ENCODE peak calls at places on chromosomes 1 and 21, in nine cellular contexts. Y is heart left ventricle, F is GM12891, T is NB4, V is suprapubic skin, U is ovary, J is IMR-90, H is right lobe of liver, P is H1. L is an unnamed sample.

GRCh38 chr1:6199298-6200187 is at the start of gene RPL22:
- DNase-seq in V (peak; percentile 99), P (peak; percentile 94), H (peak; percentile 98), J (peak; percentile 99), F (peak; percentile 88), T (peak; percentile 99), Y (peak; percentile 99), U (peak; percentile 97), L (peak; percentile 98)

GRCh38 chr1:199512037-199512710 is 515.3 kb upstream of the NR5A2 start:
- DNase-seq in T (no peak), Y (no peak), J (no peak), V (no peak), P (peak; percentile 51), H (no peak), F (no peak), U (no peak), L (no peak)

GRCh38 chr1:23475134-23475628 is 8.8 kb downstream of the ASAP3 start:
- DNase-seq in H (peak; percentile 66), Y (peak; percentile 32), U (peak; percentile 59), T (no peak), F (no peak), P (no peak), V (no peak), J (peak; percentile 98), L (peak; percentile 52)

GRCh38 chr21:44392185-44392584 is 38.8 kb downstream of the TRPM2 start:
- DNase-seq in V (no peak), T (no peak), P (no peak), Y (no peak), F (no peak), H (no peak), U (no peak), J (no peak), L (no peak)

GRCh38 chr1:203547771-203548421 is 53.9 kb downstream of the OPTC start:
- DNase-seq in F (no peak), V (no peak), P (no peak), U (no peak), H (no peak), Y (no peak), J (no peak), T (no peak), L (no peak)

GRCh38 chr1:159266832-159267231 is 35.3 kb upstream of the FCER1A start:
- DNase-seq in V (no peak), Y (no peak), J (no peak), P (no peak), T (no peak), H (no peak), U (no peak), F (no peak), L (no peak)

GRCh38 chr1:172551279-172551678 is 18.3 kb downstream of the SUCO start:
- DNase-seq in U (no peak), V (no peak), Y (no peak), P (no peak), T (no peak), J (no peak), H (no peak), F (no peak), L (no peak)

GRCh38 chr1:169491845-169492281 is 6.1 kb upstream of the SLC19A2 start:
- DNase-seq in F (no peak), U (no peak), P (no peak), Y (no peak), T (no peak), J (peak; percentile 25), V (no peak), H (no peak), L (no peak)

GRCh38 chr1:23134055-23134454 is 34.6 kb downstream of the LUZP1 start:
- DNase-seq in U (no peak), T (no peak), H (no peak), F (no peak), J (no peak), P (no peak), V (no peak), Y (no peak), L (no peak)

GRCh38 chr1:8021676-8022266 is 4.3 kb downstream of the ERRFI1 start:
- DNase-seq in U (no peak), T (no peak), H (no peak), Y (no peak), P (no peak), J (no peak), V (no peak), F (no peak), L (no peak)

DNA sequence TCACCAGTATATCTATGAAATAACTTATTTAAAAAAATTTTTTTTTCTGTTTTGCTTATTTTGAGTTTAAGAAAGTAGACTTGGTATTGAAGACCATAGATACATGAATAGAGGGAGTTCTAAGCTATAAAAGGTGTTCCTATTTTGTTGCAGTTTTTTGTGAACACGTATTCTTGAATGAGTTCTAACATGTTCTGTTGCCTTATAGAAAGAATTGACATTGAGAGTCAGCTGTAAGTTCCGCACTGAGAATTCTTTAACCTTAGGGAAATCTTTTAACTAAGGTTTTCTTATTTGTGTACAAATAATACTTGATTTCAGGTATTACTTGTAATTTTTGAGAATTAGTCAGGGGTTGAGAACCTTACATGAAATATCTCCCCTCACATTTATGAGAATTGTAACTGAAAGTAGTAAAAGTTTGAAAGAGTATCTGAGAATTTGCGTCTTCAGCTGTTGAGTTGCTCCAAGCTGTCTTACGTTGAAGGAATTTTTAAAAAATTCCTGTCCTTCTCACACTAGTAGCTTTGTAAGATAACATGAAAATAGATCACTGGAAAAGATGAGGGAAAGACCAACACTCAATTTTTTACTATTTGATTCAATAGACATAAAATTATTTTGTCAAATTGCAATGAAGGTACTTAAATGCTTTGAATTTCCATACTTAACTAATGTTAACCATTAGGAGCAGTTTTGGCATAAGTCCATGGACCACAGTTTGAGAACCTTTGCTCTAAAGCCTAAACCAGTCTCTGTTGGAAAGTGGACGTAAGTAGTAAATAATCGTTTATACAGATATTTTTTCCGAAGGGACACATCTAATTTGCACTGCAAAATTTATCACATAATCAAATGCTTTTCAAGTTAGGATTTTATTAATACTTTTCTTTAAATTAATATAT is 3.8 kb downstream of the DR1 start:
- DNase-seq in T (no peak), V (no peak), F (no peak), P (no peak), J (no peak), Y (no peak), H (no peak), U (no peak), L (no peak)
- TF ChIP-seq POLR2A in T (no peak), V (no peak), F (no peak), P (no peak), J (no peak), Y (no peak), H (no peak), U (no peak), L (no peak)

GRCh38 chr1:120178799-120179419 is 2.6 kb upstream of the SEC22B start:
- DNase-seq in T (no peak), U (no peak), H (no peak), Y (no peak), F (no peak), P (no peak), J (peak; percentile 37), V (no peak), L (no peak)

GRCh38 chr1:120179420-120180348 is 3.4 kb upstream of the SEC22B start:
- DNase-seq in Y (peak; percentile 33), F (no peak), U (peak; percentile 26), J (peak; percentile 90), P (peak; percentile 58), T (no peak), V (no peak), H (peak; percentile 43), L (peak; percentile 43)

GRCh38 chr1:120176092-120176855 is at the start of gene SEC22B:
- DNase-seq in Y (peak; percentile 91), T (peak; percentile 96), U (peak; percentile 89), P (peak; percentile 92), V (peak; percentile 93), J (peak; percentile 96), H (peak; percentile 92), F (peak; percentile 62), L (peak; percentile 90)
- TF ChIP-seq POLR2A in Y (peak; percentile 79), T (peak; percentile 79), U (peak; percentile 92), P (peak; percentile 94), V (peak; percentile 30), J (peak; percentile 97), H (peak; percentile 95), F (peak; percentile 95), L (peak; percentile 63)

GRCh38 chr1:234478481-234479309 is at the start of gene TARBP1:
- DNase-seq in J (peak; percentile 78), Y (peak; percentile 84), H (peak; percentile 75), V (no peak), P (peak; percentile 82), F (peak; percentile 69), T (peak; percentile 90), U (peak; percentile 33), L (peak; percentile 51)

GRCh38 chr1:234477373-234478151 is 1.4 kb downstream of the TARBP1 start:
- DNase-seq in F (no peak), P (no peak), H (no peak), T (no peak), Y (no peak), V (no peak), U (no peak), J (no peak), L (no peak)

GRCh38 chr1:234479310-234479559 is 256 bp upstream of the TARBP1 start:
- DNase-seq in F (no peak), U (no peak), J (no peak), P (no peak), T (no peak), Y (no peak), V (no peak), H (no peak), L (no peak)

GRCh38 chr1:234479866-234480265 is 887 bp upstream of the TARBP1 start:
- DNase-seq in P (no peak), F (no peak), V (no peak), Y (no peak), U (no peak), H (no peak), T (no peak), J (no peak), L (no peak)

DNA sequence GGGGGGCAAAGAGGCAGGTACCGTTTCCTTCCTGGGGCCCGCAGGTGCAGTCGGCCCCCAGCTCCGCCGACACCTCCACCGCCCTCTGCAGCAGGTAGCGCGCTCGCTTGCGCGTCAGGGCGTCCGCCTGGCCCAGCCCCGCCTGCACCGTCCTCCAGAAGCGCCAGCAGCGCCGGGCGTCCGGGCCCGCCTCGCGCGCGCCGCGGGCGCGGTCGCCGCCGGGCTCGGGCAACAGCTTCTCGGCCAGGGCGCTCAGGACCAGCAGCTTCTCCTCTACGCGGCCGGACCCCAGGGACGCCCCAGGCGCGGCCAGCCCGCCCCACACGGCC is 863 bp downstream of the TARBP1 start:
- DNase-seq in U (no peak), P (peak; percentile 82), Y (no peak), V (no peak), T (no peak), F (peak; percentile 53), J (peak; percentile 28), H (peak; percentile 78), L (no peak)
- TF ChIP-seq POLR2A in U (no peak), P (no peak), Y (peak; percentile 45), V (no peak), T (no peak), F (peak; percentile 59), J (no peak), H (peak; percentile 63), L (peak; percentile 13)

DNA sequence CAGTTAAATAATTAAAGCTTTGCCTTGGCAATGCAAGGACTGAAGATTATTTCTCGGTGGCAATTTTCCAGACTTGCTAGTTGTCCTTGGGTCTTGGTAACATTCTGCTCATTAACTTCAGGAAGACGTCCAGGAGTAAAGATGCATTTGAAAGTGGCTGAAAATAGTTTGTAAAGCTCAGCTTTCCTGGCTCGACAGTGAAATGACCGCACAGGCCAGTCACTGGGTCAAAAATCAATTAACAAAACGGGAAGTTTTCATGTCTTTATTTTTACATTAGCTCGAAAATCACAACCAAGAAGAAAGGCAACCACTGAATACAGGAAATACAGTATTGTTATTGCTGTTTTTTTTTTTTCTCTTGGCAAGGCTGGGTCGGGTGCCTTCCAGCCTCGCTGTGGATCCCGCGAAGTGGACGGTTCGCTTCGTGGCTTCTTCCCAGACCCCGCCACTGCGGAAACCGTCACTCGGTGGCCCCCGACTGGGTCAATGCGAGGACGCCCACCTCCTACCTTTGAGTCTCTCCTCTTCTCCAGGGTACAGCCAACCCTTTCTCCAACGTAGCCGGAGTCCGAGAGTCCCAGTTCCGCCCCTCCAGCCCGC is 479 bp upstream of the SNX7 start:
- DNase-seq in F (no peak), Y (no peak), H (no peak), J (peak; percentile 2), V (no peak), T (no peak), P (no peak), U (no peak), L (no peak)
- TF ChIP-seq POLR2A in F (no peak), Y (no peak), H (no peak), J (no peak), V (no peak), T (no peak), P (no peak), U (no peak), L (no peak)